ENCODE peak calls at places on chromosome 3, in nine cellular contexts. F is mammary epithelial cell, E is endothelial cell of umbilical vein, S is GM23248, L is H1, W is MM.1S, X is PC-9, P is GM23338, D is HepG2. Z is an unnamed sample.

GRCh38 chr3:48505146-48505545 is 1.2 kb upstream of the SHISA5 start:
- DNase-seq in S (no peak), P (no peak), X (no peak), F (no peak), E (no peak), L (peak), D (no peak), W (no peak), Z (no peak)

GRCh38 chr3:43072361-43072760 is 33.5 kb downstream of the POMGNT2 start:
- DNase-seq in F (no peak), E (no peak), P (no peak), X (no peak), L (peak), S (no peak), D (no peak), W (no peak), Z (no peak)

GRCh38 chr3:120203016-120203415 is 82.0 kb downstream of the GPR156 start:
- DNase-seq in X (no peak), P (peak), L (no peak), E (peak), S (peak), W (no peak), F (peak), D (no peak), Z (no peak)

GRCh38 chr3:53234130-53234840 is 21.5 kb downstream of the TKT start:
- DNase-seq in D (no peak), P (no peak), S (no peak), W (no peak), L (no peak), X (no peak), F (no peak), E (no peak), Z (no peak)

GRCh38 chr3:31533169-31533870 is 595 bp downstream of the STT3B start:
- DNase-seq in W (peak), P (peak), D (peak), X (peak), E (peak), F (peak), S (peak), L (peak), Z (peak)

GRCh38 chr3:72060447-72061034 is 275.6 kb upstream of the PROK2 start:
- DNase-seq in X (no peak), S (no peak), F (no peak), E (no peak), D (no peak), L (no peak), W (no peak), P (no peak), Z (no peak)

GRCh38 chr3:109224333-109224732 is 87.8 kb downstream of the C3orf85 start:
- DNase-seq in D (peak), L (peak), E (no peak), S (no peak), F (no peak), W (peak), X (peak), P (peak), Z (peak)

GRCh38 chr3:18585019-18585968 is 160.2 kb upstream of the SATB1 start:
- DNase-seq in L (no peak), X (no peak), P (no peak), D (no peak), W (no peak), S (no peak), F (no peak), E (no peak), Z (no peak)

GRCh38 chr3:146577662-146578061 is 27.5 kb downstream of the PLSCR5 start:
- DNase-seq in F (peak), L (no peak), D (peak), S (peak), E (peak), X (peak), P (peak), W (peak), Z (peak)

GRCh38 chr3:96331341-96331740 is 483.1 kb upstream of the EPHA6 start:
- DNase-seq in E (peak), P (peak), S (no peak), F (no peak), W (peak), D (no peak), L (no peak), X (no peak), Z (no peak)

GRCh38 chr3:102038477-102039142 is 189.3 kb downstream of the NFKBIZ start:
- DNase-seq in P (no peak), E (no peak), D (no peak), S (no peak), F (no peak), W (peak), L (no peak), X (no peak), Z (no peak)

DNA sequence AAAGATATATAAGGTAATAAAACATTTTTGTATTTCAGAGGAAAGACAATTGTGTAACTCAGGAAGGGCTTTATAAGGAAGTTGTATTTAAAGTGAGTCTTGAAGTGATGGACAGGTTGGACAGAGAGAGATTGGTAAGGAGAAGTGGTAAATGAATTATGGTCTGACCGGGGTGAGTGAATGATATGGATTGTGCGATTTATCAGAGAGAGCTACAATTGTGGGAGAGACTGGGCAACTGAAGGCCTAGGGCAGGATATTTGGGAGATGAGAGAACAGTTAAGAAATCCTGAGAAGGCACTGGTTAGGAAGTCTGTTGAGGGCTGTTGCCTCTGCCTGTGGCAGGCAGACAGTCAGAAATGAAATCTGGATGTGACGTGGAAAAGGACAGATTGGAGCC is 14.8 kb downstream of the IL1RAP start:
- DNase-seq in X (no peak), E (no peak), P (no peak), W (no peak), S (peak), L (no peak), D (no peak), F (no peak), Z (no peak)
- H3K27ac ChIP-seq in X (no peak), E (no peak), P (no peak), W (no peak), S (no peak), L (no peak), D (no peak), F (no peak), Z (no peak)

GRCh38 chr3:13880811-13881156 is 913 bp upstream of the WNT7A start:
- DNase-seq in E (no peak), X (no peak), S (no peak), P (peak), W (no peak), F (no peak), L (no peak), D (no peak), Z (no peak)

GRCh38 chr3:13878711-13879101 is 1.2 kb downstream of the WNT7A start:
- DNase-seq in F (no peak), X (peak), P (peak), S (no peak), D (no peak), L (peak), W (no peak), E (no peak), Z (peak)

GRCh38 chr3:13877911-13878710 is 1.8 kb downstream of the WNT7A start:
- DNase-seq in P (peak), X (peak), S (no peak), W (no peak), F (no peak), E (no peak), D (no peak), L (no peak), Z (peak)

GRCh38 chr3:13879946-13880810 is at the start of gene WNT7A:
- DNase-seq in X (peak), E (no peak), W (no peak), L (peak), S (peak), F (peak), D (no peak), P (peak), Z (peak)

GRCh38 chr3:13879102-13879945 is 547 bp downstream of the WNT7A start:
- DNase-seq in D (no peak), E (no peak), F (peak), P (peak), L (peak), W (no peak), S (no peak), X (peak), Z (peak)
- TF ChIP-seq EZH2 in D (peak), E (peak), F (no peak), P (peak), L (peak), W (no peak), S (peak), X (no peak), Z (peak)

GRCh38 chr3:149386299-149386606 is 8.8 kb upstream of the TM4SF1 start:
- DNase-seq in S (no peak), F (no peak), X (no peak), L (no peak), W (no peak), D (no peak), P (no peak), E (no peak), Z (no peak)
- H3K27ac ChIP-seq in S (peak), F (peak), X (peak), L (no peak), W (no peak), D (peak), P (no peak), E (peak), Z (no peak)

GRCh38 chr3:136672457-136672856 is 79.7 kb downstream of the STAG1 start:
- DNase-seq in W (no peak), D (no peak), F (no peak), L (no peak), S (no peak), E (no peak), X (no peak), P (no peak), Z (no peak)

GRCh38 chr3:136667081-136667480 is 85.1 kb downstream of the STAG1 start:
- DNase-seq in X (no peak), P (no peak), L (no peak), D (no peak), E (peak), S (peak), F (no peak), W (no peak), Z (no peak)

GRCh38 chr3:136671921-136672320 is 80.3 kb downstream of the STAG1 start:
- DNase-seq in S (peak), E (no peak), X (no peak), F (no peak), D (no peak), W (no peak), L (no peak), P (no peak), Z (no peak)

GRCh38 chr3:136675150-136675858 is 76.9 kb downstream of the STAG1 start:
- DNase-seq in E (no peak), S (no peak), F (no peak), X (no peak), P (no peak), W (no peak), L (no peak), D (no peak), Z (no peak)

DNA sequence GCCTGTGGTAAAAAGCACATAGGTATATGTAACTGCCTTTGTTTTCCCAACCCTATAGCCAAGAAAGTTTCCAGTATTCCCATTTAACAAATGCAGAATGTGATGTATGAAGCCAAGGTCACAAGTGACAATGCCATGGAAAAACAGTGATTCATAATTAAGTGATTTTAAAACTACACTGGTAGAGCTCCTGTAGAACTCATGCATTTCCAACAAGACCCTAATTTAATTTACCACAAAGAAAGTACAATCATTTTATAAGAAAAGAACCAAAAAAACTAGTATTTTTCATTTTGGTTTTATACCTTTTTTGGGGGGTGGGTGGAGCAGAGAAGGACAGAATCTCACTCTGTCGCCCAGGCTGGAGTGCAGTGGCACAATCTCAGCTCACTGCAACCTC is 82.0 kb downstream of the STAG1 start:
- DNase-seq in L (no peak), X (no peak), E (peak), D (no peak), F (no peak), W (no peak), P (no peak), S (no peak), Z (no peak)
- TF ChIP-seq EZH2 in L (no peak), X (no peak), E (no peak), D (no peak), F (no peak), W (no peak), P (no peak), S (no peak), Z (no peak)

DNA sequence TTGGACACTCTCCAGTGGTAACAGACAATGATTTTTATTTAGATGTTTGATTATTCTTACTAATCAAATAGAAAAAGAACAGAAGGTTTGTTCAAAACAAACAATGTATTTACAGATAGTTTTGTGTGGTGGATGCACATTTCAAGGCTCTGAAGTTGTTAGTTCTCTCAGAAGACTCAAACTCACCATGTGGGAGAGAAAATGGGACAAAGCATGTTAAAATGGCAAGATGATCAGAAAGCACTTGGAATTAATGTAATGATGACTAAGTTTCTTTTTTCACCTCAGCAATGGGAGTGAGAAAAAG is 450.5 kb upstream of the KCNMB2 start:
- DNase-seq in P (no peak), F (no peak), X (no peak), E (no peak), L (no peak), D (no peak), S (no peak), W (no peak), Z (no peak)
- H3K27ac ChIP-seq in P (no peak), F (no peak), X (no peak), E (no peak), L (no peak), D (no peak), S (no peak), W (peak), Z (no peak)

GRCh38 chr3:32821686-32822296 is 4.0 kb downstream of the TRIM71 start:
- DNase-seq in E (no peak), X (no peak), S (no peak), F (no peak), W (no peak), D (no peak), L (no peak), P (peak), Z (peak)
- TF ChIP-seq EZH2 in E (peak), X (no peak), S (no peak), F (peak), W (no peak), D (no peak), L (no peak), P (no peak), Z (no peak)

GRCh38 chr3:105772635-105773034 is 96.2 kb downstream of the CBLB start:
- DNase-seq in W (no peak), E (no peak), L (no peak), F (no peak), D (no peak), S (no peak), P (no peak), X (no peak), Z (no peak)
- H3K27ac ChIP-seq in W (no peak), E (no peak), L (no peak), F (no peak), D (no peak), S (no peak), P (no peak), X (no peak), Z (no peak)

Z was measured in neural progenitor cell.